ENCODE peak calls at places on chromosomes 13 and 19, in seven cellular contexts. M, Y, V, X, W, C and K are unnamed samples.

GRCh38 chr19:15631817-15632216 is 8.9 kb upstream of the CYP4F3 start:
- DNase-seq in M (no peak), Y (peak), V (no peak), X (no peak), W (no peak), C (peak), K (no peak)

GRCh38 chr19:42412223-42412622 is 15.0 kb downstream of the LIPE start:
- DNase-seq in M (no peak), Y (no peak), V (no peak), X (peak), W (peak), C (no peak), K (no peak)

GRCh38 chr13:109787135-109787954 is 962 bp upstream of the IRS2 start:
- DNase-seq in M (peak), Y (peak), V (peak), X (peak), W (no peak), C (peak), K (no peak)

GRCh38 chr13:32902898-32903297 is 113.3 kb upstream of the KL start:
- DNase-seq in M (peak), Y (peak), V (peak), X (peak), W (peak), C (no peak), K (peak)

GRCh38 chr13:72473321-72473720 is 254.1 kb downstream of the MZT1 start:
- DNase-seq in M (no peak), Y (no peak), V (no peak), X (no peak), W (no peak), C (no peak), K (no peak)

GRCh38 chr19:11296264-11296663 is 304 bp downstream of the TSPAN16 start:
- DNase-seq in M (no peak), Y (peak), V (no peak), X (peak), W (no peak), C (no peak), K (peak)

GRCh38 chr19:50982186-50982585 is 1.5 kb downstream of the KLK7 start:
- DNase-seq in M (no peak), Y (no peak), V (no peak), X (no peak), W (no peak), C (no peak), K (no peak)

GRCh38 chr19:4103073-4103418 is 20.9 kb downstream of the MAP2K2 start:
- DNase-seq in M (no peak), Y (no peak), V (no peak), X (peak), W (no peak), C (peak), K (no peak)

GRCh38 chr13:109331898-109332297 is 454.5 kb downstream of the IRS2 start:
- DNase-seq in M (peak), Y (no peak), V (no peak), X (no peak), W (no peak), C (no peak), K (no peak)

GRCh38 chr19:50333737-50334617 is 4.8 kb upstream of the KCNC3 start:
- DNase-seq in M (no peak), Y (peak), V (peak), X (peak), W (peak), C (peak), K (peak)

GRCh38 chr13:99884913-99885312 is 86.7 kb downstream of the ZIC5 start:
- DNase-seq in M (no peak), Y (no peak), V (no peak), X (no peak), W (no peak), C (no peak), K (no peak)